ENCODE peak calls at places on chromosomes 6 and 20, in four cellular contexts. One of them, this sample, is unnamed.

GRCh38 chr6:133128191-133128590 is 113.0 kb upstream of the EYA4 start:
- DNase-seq in activated CD8-positive, alpha-beta memory T cell treated with anti-CD3 and anti-CD28 coated beads for 24 hours: no peak
- DNase-seq in central memory CD4-positive, alpha-beta T cell: no peak
- DNase-seq in LoVo: no peak
- DNase-seq in this sample: no peak

GRCh38 chr20:8244637-8245036 is 112.6 kb downstream of the PLCB1 start:
- DNase-seq in LoVo: no peak
- DNase-seq in activated CD8-positive, alpha-beta memory T cell treated with anti-CD3 and anti-CD28 coated beads for 24 hours: no peak
- DNase-seq in central memory CD4-positive, alpha-beta T cell: no peak
- DNase-seq in this sample: peak

GRCh38 chr6:84921891-84922290 is 157.5 kb upstream of the TBX18 start:
- DNase-seq in LoVo: no peak
- DNase-seq in activated CD8-positive, alpha-beta memory T cell treated with anti-CD3 and anti-CD28 coated beads for 24 hours: no peak
- DNase-seq in central memory CD4-positive, alpha-beta T cell: no peak
- DNase-seq in this sample: no peak

GRCh38 chr6:62285612-62286469 is at the start of gene KHDRBS2:
- DNase-seq in LoVo: no peak
- DNase-seq in central memory CD4-positive, alpha-beta T cell: no peak
- DNase-seq in activated CD8-positive, alpha-beta memory T cell treated with anti-CD3 and anti-CD28 coated beads for 24 hours: no peak
- DNase-seq in this sample: peak

GRCh38 chr20:31675828-31676533 is 38.3 kb downstream of the COX4I2 start:
- DNase-seq in LoVo: no peak
- DNase-seq in central memory CD4-positive, alpha-beta T cell: peak
- DNase-seq in activated CD8-positive, alpha-beta memory T cell treated with anti-CD3 and anti-CD28 coated beads for 24 hours: peak
- DNase-seq in this sample: no peak

GRCh38 chr6:52663120-52663934 is 7.6 kb upstream of the TMEM14A start:
- DNase-seq in LoVo: peak
- DNase-seq in central memory CD4-positive, alpha-beta T cell: peak
- DNase-seq in activated CD8-positive, alpha-beta memory T cell treated with anti-CD3 and anti-CD28 coated beads for 24 hours: peak
- DNase-seq in this sample: peak

GRCh38 chr20:17674722-17675518 is 7.1 kb downstream of the RRBP1 start:
- DNase-seq in central memory CD4-positive, alpha-beta T cell: no peak
- DNase-seq in activated CD8-positive, alpha-beta memory T cell treated with anti-CD3 and anti-CD28 coated beads for 24 hours: no peak
- DNase-seq in LoVo: no peak
- DNase-seq in this sample: no peak

GRCh38 chr20:22681591-22682248 is 97.3 kb upstream of the FOXA2 start:
- DNase-seq in central memory CD4-positive, alpha-beta T cell: no peak
- DNase-seq in activated CD8-positive, alpha-beta memory T cell treated with anti-CD3 and anti-CD28 coated beads for 24 hours: no peak
- DNase-seq in LoVo: no peak
- DNase-seq in this sample: no peak

GRCh38 chr6:113339173-113339572 is 518.0 kb upstream of the MARCKS start:
- DNase-seq in LoVo: no peak
- DNase-seq in central memory CD4-positive, alpha-beta T cell: no peak
- DNase-seq in activated CD8-positive, alpha-beta memory T cell treated with anti-CD3 and anti-CD28 coated beads for 24 hours: no peak
- DNase-seq in this sample: no peak

GRCh38 chr20:37721751-37722150 is 27.9 kb downstream of the CTNNBL1 start:
- DNase-seq in LoVo: no peak
- DNase-seq in activated CD8-positive, alpha-beta memory T cell treated with anti-CD3 and anti-CD28 coated beads for 24 hours: no peak
- DNase-seq in central memory CD4-positive, alpha-beta T cell: no peak
- DNase-seq in this sample: no peak

GRCh38 chr6:127855542-127856159 is 45.2 kb downstream of the THEMIS start:
- DNase-seq in central memory CD4-positive, alpha-beta T cell: peak
- DNase-seq in activated CD8-positive, alpha-beta memory T cell treated with anti-CD3 and anti-CD28 coated beads for 24 hours: no peak
- DNase-seq in LoVo: no peak
- DNase-seq in this sample: peak

GRCh38 chr6:2952557-2953095 is 18.7 kb downstream of the SERPINB6 start:
- DNase-seq in activated CD8-positive, alpha-beta memory T cell treated with anti-CD3 and anti-CD28 coated beads for 24 hours: peak
- DNase-seq in LoVo: peak
- DNase-seq in central memory CD4-positive, alpha-beta T cell: no peak
- DNase-seq in this sample: peak

GRCh38 chr20:38880952-38881735 is 45.1 kb upstream of the FAM83D start:
- DNase-seq in activated CD8-positive, alpha-beta memory T cell treated with anti-CD3 and anti-CD28 coated beads for 24 hours: no peak
- DNase-seq in central memory CD4-positive, alpha-beta T cell: no peak
- DNase-seq in LoVo: no peak
- DNase-seq in this sample: no peak

GRCh38 chr6:133339543-133340384 is 98.6 kb downstream of the EYA4 start:
- DNase-seq in central memory CD4-positive, alpha-beta T cell: no peak
- DNase-seq in activated CD8-positive, alpha-beta memory T cell treated with anti-CD3 and anti-CD28 coated beads for 24 hours: no peak
- DNase-seq in LoVo: no peak
- DNase-seq in this sample: no peak

GRCh38 chr20:49179368-49180277 is 8.5 kb downstream of the STAU1 start:
- DNase-seq in activated CD8-positive, alpha-beta memory T cell treated with anti-CD3 and anti-CD28 coated beads for 24 hours: no peak
- DNase-seq in central memory CD4-positive, alpha-beta T cell: no peak
- DNase-seq in LoVo: no peak
- DNase-seq in this sample: no peak

GRCh38 chr6:158409451-158409850 is 97.2 kb downstream of the TULP4 start:
- DNase-seq in activated CD8-positive, alpha-beta memory T cell treated with anti-CD3 and anti-CD28 coated beads for 24 hours: no peak
- DNase-seq in LoVo: no peak
- DNase-seq in central memory CD4-positive, alpha-beta T cell: no peak
- DNase-seq in this sample: no peak

GRCh38 chr6:162727347-162728176 is at the start of the genes PACRG and PRKN:
- DNase-seq in LoVo: peak
- DNase-seq in central memory CD4-positive, alpha-beta T cell: peak
- DNase-seq in activated CD8-positive, alpha-beta memory T cell treated with anti-CD3 and anti-CD28 coated beads for 24 hours: peak
- DNase-seq in this sample: peak

GRCh38 chr20:2005359-2005758 is 11.5 kb upstream of the PDYN start:
- DNase-seq in central memory CD4-positive, alpha-beta T cell: no peak
- DNase-seq in LoVo: no peak
- DNase-seq in activated CD8-positive, alpha-beta memory T cell treated with anti-CD3 and anti-CD28 coated beads for 24 hours: no peak
- DNase-seq in this sample: no peak

GRCh38 chr6:36493859-36494258 is 51.1 kb downstream of the KCTD20 start:
- DNase-seq in central memory CD4-positive, alpha-beta T cell: no peak
- DNase-seq in activated CD8-positive, alpha-beta memory T cell treated with anti-CD3 and anti-CD28 coated beads for 24 hours: no peak
- DNase-seq in LoVo: no peak
- DNase-seq in this sample: no peak

GRCh38 chr6:154123567-154123966 is 84.5 kb downstream of the OPRM1 start:
- DNase-seq in activated CD8-positive, alpha-beta memory T cell treated with anti-CD3 and anti-CD28 coated beads for 24 hours: no peak
- DNase-seq in LoVo: no peak
- DNase-seq in central memory CD4-positive, alpha-beta T cell: no peak
- DNase-seq in this sample: no peak

GRCh38 chr6:13725570-13725969 is 13.9 kb upstream of the RANBP9 start:
- DNase-seq in central memory CD4-positive, alpha-beta T cell: peak
- DNase-seq in LoVo: peak
- DNase-seq in activated CD8-positive, alpha-beta memory T cell treated with anti-CD3 and anti-CD28 coated beads for 24 hours: no peak
- DNase-seq in this sample: no peak

GRCh38 chr20:57818418-57818817 is 108.6 kb upstream of the PMEPA1 start:
- DNase-seq in central memory CD4-positive, alpha-beta T cell: no peak
- DNase-seq in activated CD8-positive, alpha-beta memory T cell treated with anti-CD3 and anti-CD28 coated beads for 24 hours: no peak
- DNase-seq in LoVo: no peak
- DNase-seq in this sample: no peak

GRCh38 chr6:121856296-121856695 is 420.9 kb downstream of the GJA1 start:
- DNase-seq in activated CD8-positive, alpha-beta memory T cell treated with anti-CD3 and anti-CD28 coated beads for 24 hours: no peak
- DNase-seq in central memory CD4-positive, alpha-beta T cell: no peak
- DNase-seq in LoVo: no peak
- DNase-seq in this sample: no peak

GRCh38 chr6:84243240-84243639 is 15.8 kb upstream of the CEP162 start:
- DNase-seq in activated CD8-positive, alpha-beta memory T cell treated with anti-CD3 and anti-CD28 coated beads for 24 hours: no peak
- DNase-seq in LoVo: no peak
- DNase-seq in central memory CD4-positive, alpha-beta T cell: no peak
- DNase-seq in this sample: no peak

GRCh38 chr6:119147101-119148053 is 68.9 kb upstream of the FAM184A start:
- DNase-seq in central memory CD4-positive, alpha-beta T cell: no peak
- DNase-seq in activated CD8-positive, alpha-beta memory T cell treated with anti-CD3 and anti-CD28 coated beads for 24 hours: peak
- DNase-seq in LoVo: peak
- DNase-seq in this sample: peak

GRCh38 chr6:32969685-32970412 is 1.5 kb downstream of the BRD2 start:
- DNase-seq in central memory CD4-positive, alpha-beta T cell: peak
- DNase-seq in activated CD8-positive, alpha-beta memory T cell treated with anti-CD3 and anti-CD28 coated beads for 24 hours: peak
- DNase-seq in LoVo: peak
- DNase-seq in this sample: peak

GRCh38 chr6:3061501-3061941 is 6.8 kb upstream of the RIPK1 start:
- DNase-seq in central memory CD4-positive, alpha-beta T cell: no peak
- DNase-seq in LoVo: peak
- DNase-seq in activated CD8-positive, alpha-beta memory T cell treated with anti-CD3 and anti-CD28 coated beads for 24 hours: no peak
- DNase-seq in this sample: no peak

GRCh38 chr6:27795697-27796494 is 116.3 kb downstream of the OR2B2 start:
- DNase-seq in activated CD8-positive, alpha-beta memory T cell treated with anti-CD3 and anti-CD28 coated beads for 24 hours: peak
- DNase-seq in central memory CD4-positive, alpha-beta T cell: peak
- DNase-seq in LoVo: peak
- DNase-seq in this sample: peak

GRCh38 chr6:3501826-3502505 is 45.1 kb upstream of the SLC22A23 start:
- DNase-seq in LoVo: no peak
- DNase-seq in central memory CD4-positive, alpha-beta T cell: no peak
- DNase-seq in activated CD8-positive, alpha-beta memory T cell treated with anti-CD3 and anti-CD28 coated beads for 24 hours: no peak
- DNase-seq in this sample: no peak

GRCh38 chr6:39021041-39021440 is 27.5 kb upstream of the GLP1R start:
- DNase-seq in central memory CD4-positive, alpha-beta T cell: no peak
- DNase-seq in activated CD8-positive, alpha-beta memory T cell treated with anti-CD3 and anti-CD28 coated beads for 24 hours: no peak
- DNase-seq in LoVo: no peak
- DNase-seq in this sample: no peak

GRCh38 chr20:8097307-8097706 is 34.8 kb upstream of the PLCB1 start:
- DNase-seq in LoVo: no peak
- DNase-seq in activated CD8-positive, alpha-beta memory T cell treated with anti-CD3 and anti-CD28 coated beads for 24 hours: no peak
- DNase-seq in central memory CD4-positive, alpha-beta T cell: no peak
- DNase-seq in this sample: no peak

GRCh38 chr6:103798166-103798565 is 1061.6 kb downstream of the HACE1 start:
- DNase-seq in central memory CD4-positive, alpha-beta T cell: no peak
- DNase-seq in activated CD8-positive, alpha-beta memory T cell treated with anti-CD3 and anti-CD28 coated beads for 24 hours: no peak
- DNase-seq in LoVo: no peak
- DNase-seq in this sample: no peak

GRCh38 chr6:3259491-3259958 is 778 bp downstream of the PSMG4 start:
- DNase-seq in central memory CD4-positive, alpha-beta T cell: peak
- DNase-seq in LoVo: peak
- DNase-seq in activated CD8-positive, alpha-beta memory T cell treated with anti-CD3 and anti-CD28 coated beads for 24 hours: no peak
- DNase-seq in this sample: peak

GRCh38 chr6:26445934-26446667 is 5.8 kb downstream of the BTN3A3 start:
- DNase-seq in central memory CD4-positive, alpha-beta T cell: peak
- DNase-seq in activated CD8-positive, alpha-beta memory T cell treated with anti-CD3 and anti-CD28 coated beads for 24 hours: peak
- DNase-seq in LoVo: no peak
- DNase-seq in this sample: no peak

GRCh38 chr6:157235600-157236039 is 87.7 kb downstream of the TMEM242 start:
- DNase-seq in LoVo: no peak
- DNase-seq in activated CD8-positive, alpha-beta memory T cell treated with anti-CD3 and anti-CD28 coated beads for 24 hours: peak
- DNase-seq in central memory CD4-positive, alpha-beta T cell: peak
- DNase-seq in this sample: peak

GRCh38 chr20:17671051-17671450 is 11.0 kb downstream of the RRBP1 start:
- DNase-seq in central memory CD4-positive, alpha-beta T cell: no peak
- DNase-seq in LoVo: no peak
- DNase-seq in activated CD8-positive, alpha-beta memory T cell treated with anti-CD3 and anti-CD28 coated beads for 24 hours: no peak
- DNase-seq in this sample: no peak

GRCh38 chr20:44742304-44743079 is 3.2 kb upstream of the KCNK15 start:
- DNase-seq in activated CD8-positive, alpha-beta memory T cell treated with anti-CD3 and anti-CD28 coated beads for 24 hours: no peak
- DNase-seq in central memory CD4-positive, alpha-beta T cell: no peak
- DNase-seq in LoVo: no peak
- DNase-seq in this sample: no peak

GRCh38 chr20:40497781-40498691 is 191.0 kb downstream of the MAFB start:
- DNase-seq in activated CD8-positive, alpha-beta memory T cell treated with anti-CD3 and anti-CD28 coated beads for 24 hours: no peak
- DNase-seq in central memory CD4-positive, alpha-beta T cell: no peak
- DNase-seq in LoVo: no peak
- DNase-seq in this sample: no peak

GRCh38 chr20:32878820-32879219 is 20.1 kb downstream of the EFCAB8 start:
- DNase-seq in central memory CD4-positive, alpha-beta T cell: no peak
- DNase-seq in LoVo: no peak
- DNase-seq in activated CD8-positive, alpha-beta memory T cell treated with anti-CD3 and anti-CD28 coated beads for 24 hours: no peak
- DNase-seq in this sample: no peak